ENCODE peak calls at places on chromosomes 4 and X, in five cellular contexts. H, F, P, T and I are unnamed samples.

GRCh38 chrX:132491191-132491590 is 2.4 kb upstream of the MBNL3 start:
- DNase-seq in P (no peak), H (no peak), F (peak), T (no peak), I (peak)

GRCh38 chrX:74534569-74535038 is 79.8 kb downstream of the RLIM start:
- DNase-seq in H (no peak), P (no peak), F (no peak), T (no peak), I (peak)

GRCh38 chrX:38806875-38807601 is 5.8 kb downstream of the MID1IP1 start:
- DNase-seq in F (no peak), T (no peak), P (no peak), H (no peak), I (no peak)

GRCh38 chr4:70713453-70714026 is 8.2 kb upstream of the RUFY3 start:
- DNase-seq in T (no peak), H (no peak), P (no peak), F (no peak), I (peak)

GRCh38 chrX:30821116-30821515 is 67.9 kb downstream of the TAB3 start:
- DNase-seq in T (no peak), F (no peak), P (no peak), H (no peak), I (no peak)

GRCh38 chr4:6926681-6927478 is 17.3 kb downstream of the TBC1D14 start:
- DNase-seq in F (no peak), H (peak), P (no peak), T (no peak), I (no peak)

GRCh38 chrX:78199851-78200250 is 60.4 kb upstream of the TAF9B start:
- DNase-seq in P (no peak), H (no peak), T (no peak), F (peak), I (peak)

GRCh38 chrX:49039598-49040375 is 3.4 kb downstream of the TFE3 start:
- DNase-seq in H (peak), F (peak), P (peak), T (peak), I (peak)

GRCh38 chr4:26871611-26872010 is 11.0 kb downstream of the STIM2 start:
- DNase-seq in F (no peak), T (no peak), P (no peak), H (no peak), I (no peak)

GRCh38 chr4:8919651-8920288 is 48.1 kb upstream of the HMX1 start:
- DNase-seq in F (no peak), H (no peak), P (peak), T (peak), I (no peak)

GRCh38 chrX:11285661-11286060 is 7.6 kb upstream of the AMELX start:
- DNase-seq in P (no peak), F (no peak), T (no peak), H (no peak), I (no peak)

GRCh38 chrX:47148946-47149345 is 3.9 kb downstream of the RBM10 start:
- DNase-seq in P (no peak), H (no peak), F (no peak), T (no peak), I (no peak)

GRCh38 chr4:22129454-22130075 is 181.0 kb upstream of the KCNIP4 start:
- DNase-seq in H (no peak), P (no peak), F (peak), T (no peak), I (peak)

GRCh38 chr4:83449009-83449408 is 6.6 kb downstream of the HELQ start:
- DNase-seq in F (no peak), P (no peak), T (no peak), H (no peak), I (no peak)

GRCh38 chr4:114021445-114021844 is 42.0 kb upstream of the ARSJ start:
- DNase-seq in P (no peak), H (no peak), T (no peak), F (no peak), I (no peak)

GRCh38 chr4:100190643-100191600 is 654 bp upstream of the DDIT4L start:
- DNase-seq in T (no peak), P (peak), F (peak), H (no peak), I (no peak)

GRCh38 chrX:49075347-49075746 is 1.5 kb upstream of the PRAF2 start:
- DNase-seq in H (no peak), T (no peak), P (no peak), F (no peak), I (no peak)

GRCh38 chr4:155099231-155099630 is 109.2 kb upstream of the NPY2R start:
- DNase-seq in F (no peak), T (no peak), H (no peak), P (no peak), I (no peak)

GRCh38 chr4:123599920-123600394 is 203.4 kb downstream of the SPRY1 start:
- DNase-seq in P (no peak), T (no peak), F (no peak), H (peak), I (peak)

GRCh38 chr4:113411496-113411938 is 350.0 kb downstream of the CAMK2D start:
- DNase-seq in F (peak), T (no peak), H (no peak), P (no peak), I (no peak)

GRCh38 chrX:66915893-66916292 is 277.0 kb upstream of the EDA2R start:
- DNase-seq in P (no peak), H (no peak), T (no peak), F (no peak), I (no peak)

GRCh38 chr4:95363966-95364365 is 184.8 kb downstream of the UNC5C start:
- DNase-seq in H (no peak), P (no peak), F (no peak), T (no peak), I (no peak)

GRCh38 chr4:100340534-100341364 is 150.5 kb upstream of the DDIT4L start:
- DNase-seq in T (no peak), P (no peak), H (no peak), F (no peak), I (no peak)

GRCh38 chr4:40547446-40548132 is 82.1 kb downstream of the RBM47 start:
- DNase-seq in T (no peak), H (no peak), F (no peak), P (no peak), I (no peak)

GRCh38 chr4:136002316-136002715 is 1530.0 kb downstream of the PCDH18 start:
- DNase-seq in P (no peak), T (no peak), H (no peak), F (peak), I (no peak)

GRCh38 chrX:95762716-95763115 is 921.9 kb upstream of the DIAPH2 start:
- DNase-seq in T (no peak), H (no peak), P (no peak), F (peak), I (no peak)

GRCh38 chr4:98143001-98143899 is at the start of gene STPG2:
- DNase-seq in H (peak), T (peak), P (peak), F (peak), I (peak)
- TF ChIP-seq CTCF in H (no peak), T (peak), P (no peak), F (peak), I (no peak)

DNA sequence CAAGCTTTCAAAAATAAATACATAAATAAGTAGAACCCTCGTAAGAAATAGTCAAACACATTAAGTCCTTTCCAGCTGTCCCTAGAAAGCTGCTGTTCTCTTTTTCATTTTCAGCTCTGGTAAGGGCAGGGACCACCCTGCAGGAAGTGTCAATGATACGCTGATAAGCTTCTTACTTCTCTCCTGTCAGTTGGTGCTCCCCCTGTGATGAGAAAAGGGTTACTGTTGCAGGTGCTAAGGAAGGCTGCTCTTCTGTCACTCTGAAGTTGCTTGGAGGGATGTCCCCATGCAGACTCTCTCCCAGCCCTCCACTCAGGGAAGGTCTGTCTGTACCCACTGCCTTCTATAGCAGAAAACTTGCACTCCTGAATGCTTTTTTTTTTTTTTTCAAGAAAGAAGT is 1.4 kb downstream of the CXCL3 start:
- DNase-seq in T (no peak), F (no peak), P (no peak), H (no peak), I (peak)
- TF ChIP-seq CTCF in T (no peak), F (no peak), P (no peak), H (no peak), I (no peak)

GRCh38 chr4:57158221-57158620 is 48.0 kb upstream of the IGFBP7 start:
- DNase-seq in T (no peak), F (peak), P (no peak), H (no peak), I (no peak)
- TF ChIP-seq CTCF in T (peak), F (peak), P (no peak), H (no peak), I (no peak)

GRCh38 chrX:18206657-18207056 is 14.0 kb downstream of the BEND2 start:
- DNase-seq in T (no peak), P (no peak), F (no peak), H (no peak), I (no peak)

GRCh38 chrX:18210470-18210869 is 10.2 kb downstream of the BEND2 start:
- DNase-seq in P (no peak), H (no peak), F (peak), T (no peak), I (no peak)
- TF ChIP-seq CTCF in P (no peak), H (no peak), F (peak), T (peak), I (no peak)

DNA sequence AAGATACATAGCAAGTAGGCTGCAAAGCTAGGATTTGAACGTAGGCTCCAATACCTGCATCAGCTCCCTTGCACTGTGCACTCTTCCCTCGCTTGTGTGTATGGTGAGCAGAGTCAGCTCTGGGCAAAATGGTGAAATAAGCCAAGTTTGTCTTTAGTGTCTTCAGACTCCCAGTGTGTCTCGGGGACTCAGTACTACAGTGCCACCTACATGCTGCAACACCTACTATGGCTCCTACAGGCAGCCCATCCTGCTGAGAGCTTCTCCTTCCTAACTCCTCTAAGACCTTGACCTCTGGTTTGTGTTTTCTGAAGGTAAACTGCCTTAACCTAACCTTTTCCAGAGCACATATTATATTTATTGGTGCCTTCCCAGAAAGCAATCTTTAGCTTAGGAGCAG is 42.5 kb downstream of the RTL9 start:
- DNase-seq in P (no peak), H (no peak), F (peak), T (no peak), I (peak)
- TF ChIP-seq CTCF in P (no peak), H (no peak), F (no peak), T (no peak), I (no peak)